ENCODE peak calls at places on chromosomes 7 and 10, in seven cellular contexts. E is occipital lobe, G is ovary, N is naive B cell, H is M059J, Z is astrocyte of the spinal cord, V is HEK293T. T is an unnamed sample.

GRCh38 chr10:129978980-129979379 is 14.9 kb upstream of the EBF3 start:
- DNase-seq in E (no peak), G (no peak), N (no peak), H (no peak), Z (no peak), V (no peak), T (no peak)

GRCh38 chr10:78619244-78619851 is 449.4 kb upstream of the ZMIZ1 start:
- DNase-seq in E (no peak), G (no peak), N (no peak), H (no peak), Z (no peak), V (no peak), T (peak)

GRCh38 chr7:13992621-13992982 is 3.1 kb upstream of the ETV1 start:
- DNase-seq in E (no peak), G (no peak), N (no peak), H (no peak), Z (no peak), V (no peak), T (no peak)

GRCh38 chr7:37208528-37208927 is 240.1 kb downstream of the ELMO1 start:
- DNase-seq in E (peak), G (peak), N (peak), H (no peak), Z (peak), V (no peak), T (peak)

GRCh38 chr10:116779076-116779687 is 36.8 kb upstream of the HSPA12A start:
- DNase-seq in E (no peak), G (no peak), N (no peak), H (peak), Z (no peak), V (no peak), T (no peak)

GRCh38 chr7:25949672-25950487 is 202.1 kb upstream of the NFE2L3 start:
- DNase-seq in E (no peak), G (peak), N (no peak), H (no peak), Z (no peak), V (peak), T (no peak)

GRCh38 chr7:4744391-4745264 is 30.8 kb upstream of the AP5Z1 start:
- DNase-seq in E (peak), G (peak), N (peak), H (peak), Z (peak), V (peak), T (peak)

GRCh38 chr7:70218006-70218405 is 619.7 kb downstream of the AUTS2 start:
- DNase-seq in E (no peak), G (no peak), N (no peak), H (no peak), Z (no peak), V (no peak), T (no peak)

GRCh38 chr10:33005322-33006282 is 47.6 kb upstream of the ITGB1 start:
- DNase-seq in E (peak), G (peak), N (peak), H (peak), Z (peak), V (peak), T (peak)

GRCh38 chr10:7829289-7829834 is 11.1 kb downstream of the TAF3 start:
- DNase-seq in E (no peak), G (no peak), N (no peak), H (no peak), Z (no peak), V (no peak), T (no peak)

GRCh38 chr10:7593068-7593467 is 73.7 kb downstream of the ITIH5 start:
- DNase-seq in E (no peak), G (peak), N (no peak), H (no peak), Z (no peak), V (no peak), T (no peak)

GRCh38 chr10:98374176-98374969 is 40.6 kb downstream of the PYROXD2 start:
- DNase-seq in E (peak), G (no peak), N (no peak), H (peak), Z (peak), V (no peak), T (no peak)

GRCh38 chr10:29734980-29735627 is 100.3 kb upstream of the SVIL start:
- DNase-seq in E (peak), G (peak), N (peak), H (no peak), Z (peak), V (peak), T (peak)

GRCh38 chr10:95201736-95202135 is 7.7 kb downstream of the ACSM6 start:
- DNase-seq in E (no peak), G (no peak), N (no peak), H (peak), Z (no peak), V (no peak), T (no peak)

GRCh38 chr7:19772858-19773337 is 519 bp downstream of the TMEM196 start:
- DNase-seq in E (no peak), G (peak), N (no peak), H (peak), Z (peak), V (peak), T (no peak)

GRCh38 chr7:2477447-2478386 is 1.5 kb upstream of the GRIFIN start:
- DNase-seq in E (no peak), G (no peak), N (peak), H (peak), Z (peak), V (peak), T (peak)

GRCh38 chr7:49892473-49892872 is 119.0 kb downstream of the VWC2 start:
- DNase-seq in E (no peak), G (no peak), N (no peak), H (no peak), Z (no peak), V (no peak), T (no peak)

GRCh38 chr7:95420996-95421846 is 13.6 kb downstream of the PON2 start:
- DNase-seq in E (no peak), G (no peak), N (no peak), H (no peak), Z (peak), V (no peak), T (peak)

GRCh38 chr10:113933894-113934532 is 79.6 kb downstream of the NHLRC2 start:
- DNase-seq in E (no peak), G (no peak), N (no peak), H (no peak), Z (no peak), V (no peak), T (no peak)

GRCh38 chr10:68121862-68122261 is 12.6 kb downstream of the MYPN start:
- DNase-seq in E (no peak), G (no peak), N (no peak), H (no peak), Z (no peak), V (no peak), T (no peak)

GRCh38 chr10:43316516-43316915 is 49.7 kb upstream of the RASGEF1A start:
- DNase-seq in E (no peak), G (no peak), N (no peak), H (no peak), Z (no peak), V (no peak), T (no peak)

GRCh38 chr7:146119016-146119415 is 2.4 kb downstream of the CNTNAP2 start:
- DNase-seq in E (no peak), G (no peak), N (no peak), H (no peak), Z (no peak), V (no peak), T (no peak)

GRCh38 chr7:141355057-141355456 is 196.2 kb upstream of the AGK start:
- DNase-seq in E (no peak), G (no peak), N (no peak), H (peak), Z (peak), V (no peak), T (no peak)

GRCh38 chr7:70693690-70694356 is 438.1 kb upstream of the GALNT17 start:
- DNase-seq in E (peak), G (peak), N (peak), H (peak), Z (peak), V (peak), T (peak)

GRCh38 chr7:47757946-47758371 is 176.0 kb upstream of the TNS3 start:
- DNase-seq in E (peak), G (peak), N (no peak), H (peak), Z (peak), V (no peak), T (no peak)

GRCh38 chr10:108005627-108006026 is 841.1 kb upstream of the SORCS1 start:
- DNase-seq in E (no peak), G (no peak), N (no peak), H (peak), Z (no peak), V (no peak), T (no peak)

GRCh38 chr10:70367195-70367796 is 15.1 kb downstream of the LRRC20 start:
- DNase-seq in E (no peak), G (no peak), N (no peak), H (peak), Z (peak), V (no peak), T (no peak)

GRCh38 chr7:80499350-80499955 is 12.4 kb downstream of the GNAT3 start:
- DNase-seq in E (no peak), G (peak), N (no peak), H (peak), Z (peak), V (no peak), T (no peak)

GRCh38 chr10:50622497-50623298 is 1.1 kb downstream of the SGMS1 start:
- DNase-seq in E (peak), G (no peak), N (no peak), H (peak), Z (peak), V (peak), T (peak)

GRCh38 chr7:100806276-100806675 is 21.0 kb downstream of the EPHB4 start:
- DNase-seq in E (no peak), G (no peak), N (no peak), H (no peak), Z (no peak), V (no peak), T (no peak)

GRCh38 chr10:132048294-132048667 is 17.5 kb upstream of the JAKMIP3 start:
- DNase-seq in E (no peak), G (no peak), N (no peak), H (no peak), Z (no peak), V (no peak), T (no peak)

GRCh38 chr7:128119036-128119435 is 87.8 kb upstream of the LRRC4 start:
- DNase-seq in E (no peak), G (no peak), N (no peak), H (no peak), Z (no peak), V (no peak), T (no peak)

GRCh38 chr7:156475666-156476065 is 164.9 kb upstream of the RNF32 start:
- DNase-seq in E (peak), G (no peak), N (no peak), H (peak), Z (peak), V (no peak), T (no peak)

GRCh38 chr10:62582804-62583208 is 208.6 kb downstream of the ZNF365 start:
- DNase-seq in E (no peak), G (no peak), N (no peak), H (peak), Z (peak), V (no peak), T (no peak)

GRCh38 chr10:128098631-128099030 is 27.6 kb downstream of the MKI67 start:
- DNase-seq in E (no peak), G (no peak), N (no peak), H (no peak), Z (no peak), V (no peak), T (no peak)

GRCh38 chr7:66399566-66399965 is 194.4 kb downstream of the TPST1 start:
- DNase-seq in E (no peak), G (no peak), N (no peak), H (no peak), Z (no peak), V (no peak), T (no peak)

GRCh38 chr10:109998513-109998912 is 9.3 kb upstream of the ADD3 start:
- DNase-seq in E (no peak), G (no peak), N (no peak), H (no peak), Z (no peak), V (no peak), T (no peak)

GRCh38 chr7:29588900-29589696 is 25.5 kb downstream of the PRR15 start:
- DNase-seq in E (no peak), G (no peak), N (no peak), H (peak), Z (peak), V (peak), T (peak)

GRCh38 chr10:98055875-98056516 is 25.6 kb upstream of the CRTAC1 start:
- DNase-seq in E (no peak), G (no peak), N (no peak), H (peak), Z (peak), V (peak), T (no peak)

GRCh38 chr7:146123715-146124114 is 7.1 kb downstream of the CNTNAP2 start:
- DNase-seq in E (no peak), G (no peak), N (no peak), H (no peak), Z (no peak), V (no peak), T (no peak)